ENCODE peak calls at places on chromosomes 1 and 21, in six cellular contexts. J is foreskin melanocyte, I is progenitor cell of endocrine pancreas, Z is EH, O is germinal center, D is AG20443. R is an unnamed sample.

GRCh38 chr1:61642475-61643232 is 82.3 kb downstream of the TM2D1 start:
- DNase-seq in J (no peak), I (no peak), Z (no peak), O (no peak), D (no peak), R (no peak)

GRCh38 chr1:185973645-185974044 is 239.5 kb downstream of the HMCN1 start:
- DNase-seq in J (peak), I (no peak), Z (peak), O (no peak), D (peak), R (peak)

GRCh38 chr1:151130837-151131586 is 15.4 kb downstream of the SEMA6C start:
- DNase-seq in J (no peak), I (peak), Z (peak), O (peak), D (peak), R (peak)

GRCh38 chr1:91846007-91846620 is 39.8 kb downstream of the TGFBR3 start:
- DNase-seq in J (peak), I (no peak), Z (peak), O (no peak), D (peak), R (peak)

GRCh38 chr1:22689505-22689904 is 21.1 kb upstream of the EPHB2 start:
- DNase-seq in J (no peak), I (no peak), Z (peak), O (no peak), D (peak), R (peak)

GRCh38 chr21:29154270-29154669 is 23.8 kb downstream of the MAP3K7CL start:
- DNase-seq in J (no peak), I (no peak), Z (no peak), O (no peak), D (no peak), R (no peak)

GRCh38 chr1:93815738-93816110 is 63.3 kb downstream of the DNTTIP2 start:
- DNase-seq in J (no peak), I (no peak), Z (no peak), O (no peak), D (no peak), R (no peak)

GRCh38 chr1:6785318-6785712 is at the start of gene CAMTA1:
- DNase-seq in J (no peak), I (no peak), Z (no peak), O (no peak), D (no peak), R (no peak)

GRCh38 chr1:205961970-205962820 is 18.9 kb upstream of the SLC26A9 start:
- DNase-seq in J (no peak), I (no peak), Z (peak), O (no peak), D (no peak), R (no peak)

GRCh38 chr1:155648207-155649147 is 38.5 kb downstream of the MSTO1 start:
- DNase-seq in J (peak), I (no peak), Z (peak), O (no peak), D (peak), R (peak)

GRCh38 chr1:237012789-237013383 is 8.6 kb upstream of the MT1HL1 start:
- DNase-seq in J (no peak), I (no peak), Z (no peak), O (no peak), D (no peak), R (no peak)

GRCh38 chr1:6270432-6270831 is 9.5 kb upstream of the GPR153 start:
- DNase-seq in J (no peak), I (no peak), Z (no peak), O (no peak), D (no peak), R (no peak)